ENCODE peak calls at places on chromosomes 5 and 9, in seven cellular contexts. O is NCI-H1105, Z is GM20000, R is myocyte, W is RCC 7860, X is A549, L is SHP77. U is an unnamed sample.

GRCh38 chr5:3351581-3352442 is 243.8 kb upstream of the IRX1 start:
- DNase-seq in O (no peak), Z (no peak), R (no peak), W (no peak), X (no peak), L (no peak), U (no peak)

GRCh38 chr9:77764894-77765780 is 117.0 kb upstream of the GNA14 start:
- DNase-seq in O (no peak), Z (no peak), R (peak), W (peak), X (no peak), L (no peak), U (no peak)

GRCh38 chr5:138706655-138707480 is 46.4 kb upstream of the CTNNA1 start:
- DNase-seq in O (no peak), Z (no peak), R (peak), W (peak), X (no peak), L (no peak), U (no peak)

GRCh38 chr9:134522502-134522848 is 119.1 kb upstream of the COL5A1 start:
- DNase-seq in O (no peak), Z (no peak), R (no peak), W (no peak), X (no peak), L (no peak), U (no peak)

GRCh38 chr9:111559000-111559610 is 34.1 kb downstream of the ZNF483 start:
- DNase-seq in O (no peak), Z (no peak), R (peak), W (peak), X (no peak), L (no peak), U (no peak)

GRCh38 chr5:53191766-53192165 is 82.2 kb upstream of the MOCS2 start:
- DNase-seq in O (no peak), Z (no peak), R (no peak), W (no peak), X (no peak), L (no peak), U (no peak)

GRCh38 chr5:96297290-96297689 is 135.8 kb downstream of the PCSK1 start:
- DNase-seq in O (no peak), Z (no peak), R (peak), W (peak), X (no peak), L (peak), U (no peak)

GRCh38 chr5:147170603-147171002 is 64.2 kb upstream of the STK32A start:
- DNase-seq in O (no peak), Z (no peak), R (peak), W (peak), X (no peak), L (no peak), U (no peak)

GRCh38 chr5:147971472-147971871 is 65.1 kb upstream of the C5orf46 start:
- DNase-seq in O (no peak), Z (no peak), R (no peak), W (no peak), X (no peak), L (no peak), U (no peak)

GRCh38 chr9:34377402-34377741 is 674 bp upstream of the MYORG start:
- DNase-seq in O (no peak), Z (no peak), R (peak), W (no peak), X (peak), L (no peak), U (no peak)

GRCh38 chr5:144028644-144029043 is 141.8 kb downstream of the YIPF5 start:
- DNase-seq in O (no peak), Z (no peak), R (peak), W (no peak), X (no peak), L (peak), U (no peak)

GRCh38 chr9:134959126-134959970 is 41.6 kb upstream of the FCN1 start:
- DNase-seq in O (no peak), Z (no peak), R (no peak), W (no peak), X (no peak), L (no peak), U (no peak)

GRCh38 chr5:115457985-115458384 is 86.6 kb downstream of the FEM1C start:
- DNase-seq in O (no peak), Z (no peak), R (no peak), W (no peak), X (no peak), L (no peak), U (no peak)

GRCh38 chr5:12100542-12100941 is 196.3 kb upstream of the CTNND2 start:
- DNase-seq in O (no peak), Z (no peak), R (no peak), W (no peak), X (no peak), L (no peak), U (no peak)

GRCh38 chr5:56269216-56269927 is 36.2 kb upstream of the ANKRD55 start:
- DNase-seq in O (no peak), Z (peak), R (peak), W (no peak), X (peak), L (peak), U (no peak)

GRCh38 chr5:16902846-16903245 is 33.2 kb downstream of the MYO10 start:
- DNase-seq in O (no peak), Z (no peak), R (peak), W (no peak), X (no peak), L (no peak), U (no peak)

GRCh38 chr5:32639943-32640342 is 54.6 kb downstream of the SUB1 start:
- DNase-seq in O (no peak), Z (no peak), R (peak), W (no peak), X (no peak), L (no peak), U (no peak)

GRCh38 chr5:144065766-144066165 is 104.7 kb downstream of the YIPF5 start:
- DNase-seq in O (no peak), Z (no peak), R (no peak), W (no peak), X (no peak), L (no peak), U (no peak)

GRCh38 chr5:141958113-141958512 is at the start of gene PCDH12:
- DNase-seq in O (no peak), Z (peak), R (no peak), W (no peak), X (no peak), L (no peak), U (no peak)

GRCh38 chr5:637581-638450 is 25.7 kb downstream of the CEP72 start:
- DNase-seq in O (no peak), Z (no peak), R (no peak), W (no peak), X (no peak), L (no peak), U (no peak)

GRCh38 chr9:77731930-77732329 is 83.8 kb upstream of the GNA14 start:
- DNase-seq in O (no peak), Z (no peak), R (peak), W (no peak), X (no peak), L (no peak), U (no peak)

GRCh38 chr9:130402243-130402642 is 42.5 kb upstream of the ASS1 start:
- DNase-seq in O (no peak), Z (no peak), R (no peak), W (no peak), X (no peak), L (no peak), U (no peak)

GRCh38 chr5:56951131-56951945 is 585 bp downstream of the MIER3 start:
- DNase-seq in O (no peak), Z (peak), R (peak), W (no peak), X (peak), L (no peak), U (peak)

GRCh38 chr5:176739461-176740051 is 70.8 kb upstream of the UNC5A start:
- DNase-seq in O (no peak), Z (no peak), R (no peak), W (no peak), X (no peak), L (peak), U (no peak)

GRCh38 chr9:136644593-136645342 is 17.9 kb upstream of the EGFL7 start:
- DNase-seq in O (no peak), Z (peak), R (peak), W (peak), X (peak), L (no peak), U (peak)

GRCh38 chr9:84941812-84942211 is 272.3 kb downstream of the NTRK2 start:
- DNase-seq in O (no peak), Z (no peak), R (no peak), W (no peak), X (no peak), L (no peak), U (no peak)

GRCh38 chr5:81805086-81805485 is 54.2 kb upstream of the SSBP2 start:
- DNase-seq in O (no peak), Z (no peak), R (no peak), W (no peak), X (no peak), L (no peak), U (no peak)

GRCh38 chr9:101635473-101635872 is 40.7 kb upstream of the PPP3R2 start:
- DNase-seq in O (no peak), Z (no peak), R (no peak), W (no peak), X (peak), L (no peak), U (no peak)

GRCh38 chr9:36928670-36929349 is 105.3 kb downstream of the PAX5 start:
- DNase-seq in O (no peak), Z (peak), R (peak), W (peak), X (peak), L (no peak), U (no peak)

GRCh38 chr5:111447822-111448221 is 64.5 kb downstream of the STARD4 start:
- DNase-seq in O (peak), Z (no peak), R (no peak), W (no peak), X (no peak), L (peak), U (no peak)

GRCh38 chr5:122500245-122501086 is 188.4 kb downstream of the SNCAIP start:
- DNase-seq in O (peak), Z (peak), R (peak), W (no peak), X (peak), L (peak), U (no peak)

GRCh38 chr5:103424453-103425205 is 138.0 kb downstream of the NUDT12 start:
- DNase-seq in O (no peak), Z (no peak), R (peak), W (peak), X (no peak), L (no peak), U (no peak)

GRCh38 chr5:14231156-14231555 is 88.0 kb downstream of the TRIO start:
- DNase-seq in O (no peak), Z (no peak), R (no peak), W (no peak), X (no peak), L (no peak), U (no peak)

GRCh38 chr9:99824378-99825157 is 2.9 kb downstream of the NR4A3 start:
- DNase-seq in O (no peak), Z (peak), R (no peak), W (no peak), X (peak), L (no peak), U (peak)

GRCh38 chr9:70113403-70114022 is 69.9 kb downstream of the MAMDC2 start:
- DNase-seq in O (peak), Z (peak), R (peak), W (peak), X (peak), L (peak), U (no peak)

GRCh38 chr9:6852243-6852963 is 94.6 kb downstream of the KDM4C start:
- DNase-seq in O (no peak), Z (no peak), R (peak), W (peak), X (peak), L (no peak), U (no peak)

U was measured in effector memory CD8-positive, alpha-beta T cell.